ENCODE peak calls at places on chromosomes 16 and 17, in four cellular contexts. W is WTC11, L is K562, T is HepG2. J is an unnamed sample.

GRCh38 chr17:16443390-16444257 is 28.3 kb downstream of the TRPV2 start:
- DNase-seq in T (no peak), L (no peak), W (no peak), J (no peak)

GRCh38 chr16:21628772-21629171 is 23.6 kb downstream of the IGSF6 start:
- DNase-seq in T (no peak), L (no peak), W (no peak), J (no peak)

GRCh38 chr16:68247400-68247799 is 2.2 kb downstream of the PLA2G15 start:
- DNase-seq in L (no peak), W (no peak), T (no peak), J (no peak)

GRCh38 chr17:15957206-15957605 is 12.3 kb downstream of the ADORA2B start:
- DNase-seq in L (peak), W (no peak), T (no peak), J (no peak)

GRCh38 chr17:60640503-60640902 is 37.1 kb upstream of the BCAS3 start:
- DNase-seq in T (peak), W (no peak), L (no peak), J (no peak)

GRCh38 chr16:51151435-51151950 is 423 bp upstream of the SALL1 start:
- DNase-seq in T (peak), L (no peak), W (peak), J (peak)

GRCh38 chr17:43671075-43671692 is 9.5 kb upstream of the MEOX1 start:
- DNase-seq in T (no peak), W (no peak), L (no peak), J (no peak)

GRCh38 chr17:76384222-76384986 is at the start of gene SPHK1:
- DNase-seq in T (peak), W (peak), L (peak), J (peak)

GRCh38 chr16:89330177-89330856 is 112.8 kb downstream of the ZNF778 start:
- DNase-seq in L (peak), W (peak), T (peak), J (no peak)

GRCh38 chr16:84661418-84662060 is 13.2 kb downstream of the KLHL36 start:
- DNase-seq in T (no peak), L (no peak), W (no peak), J (no peak)

GRCh38 chr16:49631521-49632041 is 224.3 kb downstream of the ZNF423 start:
- DNase-seq in W (no peak), T (no peak), L (no peak), J (no peak)

GRCh38 chr17:76957600-76958464 is 89.6 kb downstream of the MGAT5B start:
- DNase-seq in W (no peak), L (no peak), T (no peak), J (no peak)

GRCh38 chr17:31495049-31495885 is 103.8 kb downstream of the RAB11FIP4 start:
- DNase-seq in W (no peak), T (no peak), L (no peak), J (no peak)

GRCh38 chr17:31558748-31559646 is 167.5 kb downstream of the RAB11FIP4 start:
- DNase-seq in W (peak), L (peak), T (peak), J (peak)

GRCh38 chr17:151004-151403 is 13.6 kb downstream of the SCGB1C2 start:
- DNase-seq in L (no peak), W (no peak), T (peak), J (no peak)

GRCh38 chr17:29032798-29033197 is 10.1 kb upstream of the PIPOX start:
- DNase-seq in W (peak), L (no peak), T (no peak), J (no peak)

GRCh38 chr16:50245417-50246298 is 20.7 kb upstream of the ADCY7 start:
- DNase-seq in W (no peak), L (peak), T (peak), J (peak)

GRCh38 chr17:33086878-33087277 is 95.2 kb downstream of the SPACA3 start:
- DNase-seq in W (no peak), T (peak), L (no peak), J (no peak)

DNA sequence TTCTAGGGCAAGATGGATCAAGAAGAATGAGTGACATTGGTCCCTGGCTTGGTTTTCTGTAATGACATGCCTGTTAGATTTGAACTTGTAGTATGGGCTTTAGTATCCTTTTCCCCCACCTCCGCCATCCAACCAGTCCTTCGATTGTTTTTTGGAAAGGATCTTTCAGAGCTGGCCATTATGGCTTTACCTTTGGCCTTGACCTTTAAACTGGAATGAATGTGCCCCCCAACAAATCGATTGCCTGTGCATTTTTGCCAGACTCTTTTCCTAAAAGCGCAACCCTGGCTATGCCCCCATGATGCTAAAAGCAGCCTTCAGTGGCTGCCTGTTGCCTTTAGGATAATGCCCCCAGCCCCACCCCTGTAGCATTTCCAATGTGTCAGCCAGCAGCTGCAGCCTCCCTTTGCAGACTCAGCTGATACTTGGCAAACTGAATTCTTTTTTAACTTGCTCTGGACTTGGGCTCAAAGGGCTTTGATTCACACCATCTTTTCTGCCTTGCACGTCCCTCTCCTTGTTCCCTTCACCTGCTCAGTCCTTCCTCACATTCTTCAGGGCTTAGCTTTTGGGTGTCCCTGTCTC is 4.0 kb downstream of the GPRC5C start:
- DNase-seq in T (no peak), L (no peak), W (no peak), J (no peak)
- TF ChIP-seq ELF4 in T (no peak), L (no peak), W (no peak), J (no peak)

GRCh38 chr16:56538331-56538730 is 18.5 kb upstream of the BBS2 start:
- DNase-seq in W (no peak), T (peak), L (no peak), J (no peak)
- TF ChIP-seq ELF4 in W (no peak), T (no peak), L (no peak), J (no peak)

GRCh38 chr17:81558941-81559806 is 7.0 kb upstream of the FAAP100 start:
- DNase-seq in W (peak), L (no peak), T (no peak), J (no peak)
- TF ChIP-seq ELF4 in W (no peak), L (no peak), T (no peak), J (no peak)

GRCh38 chr17:48722201-48722907 is at the start of gene PRAC1:
- DNase-seq in W (no peak), L (no peak), T (no peak), J (no peak)

GRCh38 chr17:48725005-48725293 is 2.0 kb downstream of the PRAC2 start:
- DNase-seq in L (no peak), T (no peak), W (no peak), J (no peak)

GRCh38 chr17:48723555-48724239 is 712 bp downstream of the PRAC2 start:
- DNase-seq in W (peak), T (no peak), L (no peak), J (no peak)

GRCh38 chr17:48724241-48725004 is 1.4 kb downstream of the PRAC2 start:
- DNase-seq in T (peak), L (peak), W (peak), J (peak)

GRCh38 chr17:48722924-48723554 is at the start of gene PRAC2:
- DNase-seq in L (no peak), W (peak), T (no peak), J (no peak)
- TF ChIP-seq ELF4 in L (no peak), W (no peak), T (no peak), J (no peak)

DNA sequence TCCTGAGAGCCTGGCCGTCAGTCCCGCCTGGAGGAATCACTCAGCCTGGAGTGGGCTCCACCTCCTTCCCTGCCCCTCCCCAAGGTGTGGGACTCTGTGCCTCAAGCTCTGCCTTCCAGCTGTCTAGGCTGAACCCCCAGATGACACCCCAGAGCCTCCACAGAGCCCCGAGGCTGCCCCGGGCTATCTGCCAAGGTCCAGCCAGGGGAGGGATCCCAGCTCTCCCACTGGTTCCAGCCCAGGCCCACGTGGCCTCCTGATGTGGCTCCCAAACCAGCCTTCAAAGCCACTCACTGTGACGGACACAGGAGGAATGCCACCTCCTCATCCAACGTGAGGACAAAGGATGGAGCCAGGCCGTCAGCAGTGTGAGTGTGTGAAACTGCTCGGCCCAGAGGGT is 45.6 kb upstream of the ENPP7 start:
- DNase-seq in T (no peak), L (no peak), W (no peak), J (no peak)
- TF ChIP-seq ELF4 in T (no peak), L (no peak), W (no peak), J (no peak)

GRCh38 chr17:54898576-54898975 is 2.1 kb upstream of the TOM1L1 start:
- DNase-seq in T (no peak), L (no peak), W (no peak), J (no peak)
- TF ChIP-seq ELF4 in T (no peak), L (no peak), W (no peak), J (no peak)

J was measured in HEK293T.